ENCODE peak calls at places on chromosomes 11 and 22, in four cellular contexts. One of them, this sample, is unnamed.
A peak's percentile ranks its signal among the peaks of the same experiment; 100 is the strongest.

GRCh38 chr11:128473631-128474030 is 113.7 kb downstream of the ETS1 start:
- DNase-seq in NCI-H146: peak; percentile 72
- DNase-seq in mucosa of gallbladder: no peak
- DNase-seq in NCI-H2171: no peak
- DNase-seq in this sample: no peak

GRCh38 chr22:42434283-42434682 is 2.1 kb upstream of the NFAM1 start:
- DNase-seq in mucosa of gallbladder: no peak
- DNase-seq in NCI-H2171: peak; percentile 77
- DNase-seq in NCI-H146: peak; percentile 28
- DNase-seq in this sample: peak; percentile 59

GRCh38 chr11:122863704-122864326 is 18.7 kb upstream of the JHY start:
- DNase-seq in mucosa of gallbladder: peak; percentile 36
- DNase-seq in NCI-H146: no peak
- DNase-seq in NCI-H2171: no peak
- DNase-seq in this sample: peak; percentile 34

GRCh38 chr11:46238967-46239800 is 38.3 kb upstream of the CREB3L1 start:
- DNase-seq in mucosa of gallbladder: peak; percentile 84
- DNase-seq in NCI-H146: peak; percentile 62
- DNase-seq in NCI-H2171: peak; percentile 55
- DNase-seq in this sample: peak; percentile 77

GRCh38 chr22:37278261-37278660 is 4.0 kb upstream of the CYTH4 start:
- DNase-seq in NCI-H2171: no peak
- DNase-seq in mucosa of gallbladder: no peak
- DNase-seq in NCI-H146: no peak
- DNase-seq in this sample: no peak

GRCh38 chr11:68827733-68828132 is 14.0 kb downstream of the CPT1A start:
- DNase-seq in NCI-H2171: no peak
- DNase-seq in NCI-H146: no peak
- DNase-seq in mucosa of gallbladder: no peak
- DNase-seq in this sample: no peak

GRCh38 chr22:35552186-35552842 is 11.7 kb downstream of the RASD2 start:
- DNase-seq in mucosa of gallbladder: no peak
- DNase-seq in NCI-H146: no peak
- DNase-seq in NCI-H2171: no peak
- DNase-seq in this sample: no peak

GRCh38 chr11:112163875-112164521 is at the start of gene IL18:
- DNase-seq in NCI-H146: no peak
- DNase-seq in NCI-H2171: no peak
- DNase-seq in mucosa of gallbladder: peak; percentile 83
- DNase-seq in this sample: no peak

GRCh38 chr22:45946805-45947600 is 30.0 kb downstream of the WNT7B start:
- DNase-seq in mucosa of gallbladder: no peak
- DNase-seq in NCI-H2171: no peak
- DNase-seq in NCI-H146: no peak
- DNase-seq in this sample: no peak

GRCh38 chr22:42399315-42400271 is 32.6 kb downstream of the NFAM1 start:
- DNase-seq in NCI-H146: peak; percentile 90
- DNase-seq in mucosa of gallbladder: no peak
- DNase-seq in NCI-H2171: peak; percentile 92
- DNase-seq in this sample: peak; percentile 95

GRCh38 chr11:24903555-24903954 is 406.7 kb downstream of the LUZP2 start:
- DNase-seq in mucosa of gallbladder: no peak
- DNase-seq in NCI-H2171: no peak
- DNase-seq in NCI-H146: no peak
- DNase-seq in this sample: no peak

GRCh38 chr22:27798526-27799333 is 2.8 kb downstream of the MN1 start:
- DNase-seq in NCI-H2171: no peak
- DNase-seq in mucosa of gallbladder: no peak
- DNase-seq in NCI-H146: no peak
- DNase-seq in this sample: no peak

GRCh38 chr22:47002692-47003091 is 240.2 kb downstream of the TBC1D22A start:
- DNase-seq in NCI-H146: no peak
- DNase-seq in mucosa of gallbladder: no peak
- DNase-seq in NCI-H2171: no peak
- DNase-seq in this sample: no peak

GRCh38 chr11:3080733-3081385 is 23.6 kb upstream of the CARS1 start:
- DNase-seq in NCI-H146: no peak
- DNase-seq in mucosa of gallbladder: no peak
- DNase-seq in NCI-H2171: no peak
- DNase-seq in this sample: no peak

GRCh38 chr11:72072348-72072747 is 8.0 kb downstream of the NUMA1 start:
- DNase-seq in mucosa of gallbladder: no peak
- DNase-seq in NCI-H146: no peak
- DNase-seq in NCI-H2171: no peak
- DNase-seq in this sample: no peak

GRCh38 chr11:103109818-103110388 is 677 bp downstream of the DYNC2H1 start:
- DNase-seq in NCI-H146: peak; percentile 19
- DNase-seq in NCI-H2171: no peak
- DNase-seq in mucosa of gallbladder: no peak
- DNase-seq in this sample: no peak

GRCh38 chr11:8040261-8040920 is 40.6 kb upstream of the TUB start:
- DNase-seq in mucosa of gallbladder: peak; percentile 2
- DNase-seq in NCI-H2171: no peak
- DNase-seq in NCI-H146: no peak
- DNase-seq in this sample: no peak

GRCh38 chr22:48746789-48747425 is 1080.8 kb downstream of the BRD1 start:
- DNase-seq in NCI-H146: no peak
- DNase-seq in mucosa of gallbladder: no peak
- DNase-seq in NCI-H2171: no peak
- DNase-seq in this sample: no peak